ENCODE peak calls at places on chromosome 1, in seven cellular contexts. F is pancreas, I is right lobe of liver, K is trophoblast cell, J is aorta, E is transverse colon, R is testis. O is an unnamed sample. For H3K36me3, the result is how much of the 10 kb centered on the place peaks cover.

GRCh38 chr1:206895837-206896242 is 1.4 kb upstream of the IL24 start:
- DNase-seq in E (no peak), F (no peak), R (no peak), J (no peak), I (no peak), K (peak), O (no peak)

GRCh38 chr1:33654267-33654832 is 181.9 kb downstream of the ZSCAN20 start:
- DNase-seq in K (peak), F (no peak), E (no peak), R (peak), J (no peak), I (no peak), O (no peak)

GRCh38 chr1:110542730-110543129 is 23.8 kb upstream of the KCNA10 start:
- DNase-seq in I (no peak), K (peak), E (no peak), J (no peak), R (no peak), F (no peak), O (no peak)

GRCh38 chr1:27591622-27592021 is 12.3 kb downstream of the AHDC1 start:
- DNase-seq in F (no peak), I (no peak), R (no peak), K (no peak), E (no peak), J (no peak), O (no peak)

GRCh38 chr1:230509281-230509977 is 83.3 kb upstream of the PGBD5 start:
- DNase-seq in J (no peak), E (no peak), I (no peak), R (no peak), K (peak), F (no peak), O (no peak)

GRCh38 chr1:245873883-245874671 is 633.0 kb downstream of the SMYD3 start:
- DNase-seq in E (no peak), R (no peak), K (no peak), I (no peak), F (no peak), J (no peak), O (no peak)

GRCh38 chr1:145926706-145927072 is 595 bp downstream of the RBM8A start:
- DNase-seq in R (no peak), I (no peak), J (no peak), E (no peak), K (no peak), F (no peak), O (no peak)

GRCh38 chr1:22157359-22157966 is 14.6 kb upstream of the WNT4 start:
- DNase-seq in I (no peak), E (no peak), K (no peak), F (no peak), J (no peak), R (no peak), O (no peak)

GRCh38 chr1:152912900-152913299 is 4.6 kb downstream of the IVL start:
- DNase-seq in K (peak), I (no peak), E (no peak), R (no peak), F (no peak), J (no peak), O (no peak)

GRCh38 chr1:211654838-211655787 is 20.3 kb downstream of the NEK2 start:
- DNase-seq in R (peak), E (peak), F (peak), K (peak), I (peak), J (peak), O (peak)

GRCh38 chr1:162560303-162561036 is 1.1 kb upstream of the UAP1 start:
- DNase-seq in E (no peak), J (no peak), R (no peak), K (peak), F (no peak), I (no peak), O (no peak)

GRCh38 chr1:190124068-190124467 is 353.6 kb downstream of the BRINP3 start:
- DNase-seq in K (no peak), F (no peak), J (no peak), E (no peak), I (no peak), R (no peak), O (no peak)

GRCh38 chr1:240189386-240189989 is 97.8 kb downstream of the FMN2 start:
- DNase-seq in J (no peak), R (peak), E (peak), K (peak), I (no peak), F (no peak), O (no peak)

GRCh38 chr1:23904748-23905357 is 8.3 kb downstream of the CNR2 start:
- DNase-seq in E (no peak), R (no peak), J (no peak), K (no peak), I (no peak), F (no peak), O (no peak)

GRCh38 chr1:18278953-18279712 is 171.5 kb downstream of the IGSF21 start:
- DNase-seq in J (no peak), E (no peak), I (no peak), K (no peak), F (no peak), R (no peak), O (no peak)

GRCh38 chr1:43986712-43987111 is 4.7 kb upstream of the CCDC24 start:
- DNase-seq in R (no peak), J (no peak), I (no peak), K (peak), F (no peak), E (peak), O (no peak)

GRCh38 chr1:65650682-65651081 is 142.0 kb upstream of the PDE4B start:
- DNase-seq in J (no peak), I (no peak), R (no peak), F (no peak), K (no peak), E (no peak), O (no peak)

GRCh38 chr1:51936531-51936930 is 54.0 kb downstream of the RAB3B start:
- DNase-seq in J (no peak), K (peak), R (no peak), I (no peak), E (no peak), F (no peak), O (no peak)

GRCh38 chr1:204405988-204406387 is 5.6 kb downstream of the PPP1R15B start:
- DNase-seq in J (no peak), R (no peak), K (no peak), F (no peak), I (no peak), E (no peak), O (no peak)

GRCh38 chr1:204406621-204407020 is 5.0 kb downstream of the PPP1R15B start:
- DNase-seq in F (no peak), R (no peak), E (no peak), I (no peak), J (no peak), K (no peak), O (no peak)

GRCh38 chr1:204408074-204408507 is 3.5 kb downstream of the PPP1R15B start:
- DNase-seq in K (no peak), E (peak), F (peak), R (peak), I (peak), J (peak), O (peak)

GRCh38 chr1:204408602-204409001 is 3.0 kb downstream of the PPP1R15B start:
- DNase-seq in I (no peak), E (no peak), J (no peak), R (no peak), K (no peak), F (no peak), O (no peak)

GRCh38 chr1:204407314-204407971 is 4.2 kb downstream of the PPP1R15B start:
- DNase-seq in J (no peak), E (no peak), I (no peak), K (no peak), F (no peak), R (no peak), O (no peak)
- H3K36me3 ChIP-seq in J (under half), E (under half), I (under half), K (under half), F (under half), R (under half), O (under half)

DNA sequence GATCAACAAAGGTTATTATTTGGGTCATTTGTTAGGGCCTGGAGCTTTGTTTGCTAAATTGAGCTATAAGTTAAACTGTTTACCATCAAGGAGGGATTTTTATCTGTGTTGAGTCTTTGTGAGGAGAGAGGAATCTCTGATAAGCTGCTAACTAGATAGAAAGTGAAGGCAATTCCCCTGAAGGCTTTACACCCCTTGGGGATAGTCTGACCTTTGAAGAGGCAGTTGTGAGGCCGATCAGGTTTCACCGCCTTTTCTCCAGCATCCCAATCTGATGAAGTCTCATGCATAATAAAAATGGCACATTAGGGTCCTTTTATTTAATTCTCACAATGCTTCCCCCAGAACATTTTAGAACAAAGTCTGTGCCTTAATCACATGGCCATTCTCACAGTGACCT is 21.8 kb downstream of the C1orf21 start:
- DNase-seq in K (no peak), E (no peak), J (no peak), F (no peak), R (no peak), I (no peak), O (no peak)
- H3K36me3 ChIP-seq in K (under half), E (under half), J (under half), F (under half), R (under half), I (under half), O (under half)

DNA sequence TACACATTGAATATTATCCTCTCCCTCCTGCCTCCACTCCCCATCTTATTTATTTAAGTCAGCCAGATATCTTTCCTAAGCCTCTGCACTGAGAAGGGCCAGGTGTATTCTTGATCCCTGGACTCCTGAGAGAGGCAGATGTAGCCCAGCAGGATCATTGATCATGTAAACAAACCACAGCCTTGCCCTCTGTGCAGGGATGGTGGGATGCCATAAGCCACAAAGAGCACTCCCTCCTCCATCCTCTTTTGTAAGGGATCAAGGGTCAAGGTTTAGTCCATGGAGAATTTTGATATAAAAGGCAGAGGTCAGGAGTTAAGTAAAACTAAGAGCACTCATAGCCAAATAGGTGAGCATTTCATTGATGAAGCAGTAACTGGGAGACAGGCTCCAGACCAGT is 17.3 kb downstream of the PHGDH start:
- DNase-seq in K (no peak), E (no peak), J (no peak), R (no peak), F (no peak), I (peak), O (no peak)
- H3K36me3 ChIP-seq in K (half or more), E (under half), J (under half), R (under half), F (under half), I (under half), O (under half)

DNA sequence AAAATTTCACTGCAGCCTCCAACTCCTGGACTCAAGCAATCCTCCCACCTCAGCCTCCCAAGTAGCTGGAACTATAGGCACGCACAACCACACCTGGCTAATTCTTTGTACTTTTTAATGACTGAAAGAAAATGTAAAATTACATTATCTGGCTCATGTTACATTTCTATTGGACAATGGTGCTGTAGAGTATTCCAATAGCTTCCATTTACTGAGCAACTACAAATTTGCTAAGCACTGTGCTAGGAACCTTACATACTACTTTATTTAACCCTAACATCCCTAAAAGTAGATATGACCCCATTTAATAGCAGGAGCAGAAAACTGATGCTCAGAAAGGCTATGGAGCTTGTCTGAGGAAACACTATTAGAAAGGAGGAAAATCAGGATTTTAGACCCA is 19.7 kb downstream of the SDE2 start:
- DNase-seq in K (no peak), F (no peak), R (no peak), E (no peak), I (no peak), J (no peak), O (no peak)
- H3K36me3 ChIP-seq in K (under half), F (under half), R (under half), E (under half), I (under half), J (under half), O (half or more)